ENCODE peak calls at places on chromosome 18, in four cellular contexts. J is upper lobe of left lung; Z is CD8-positive, alpha-beta T cell; M is left ventricle myocardium inferior. T is an unnamed sample.

GRCh38 chr18:12010187-12010802 is 29.0 kb downstream of the IMPA2 start:
- DNase-seq in J (peak), Z (no peak), M (no peak), T (no peak)

GRCh38 chr18:36934884-36935283 is 106.0 kb downstream of the KIAA1328 start:
- DNase-seq in J (no peak), Z (no peak), M (no peak), T (no peak)

GRCh38 chr18:44937985-44938384 is 257.3 kb downstream of the SETBP1 start:
- DNase-seq in J (no peak), Z (no peak), M (no peak), T (no peak)

GRCh38 chr18:11868230-11868629 is 17.0 kb downstream of the CHMP1B start:
- DNase-seq in J (no peak), Z (no peak), M (no peak), T (no peak)

GRCh38 chr18:49858309-49859005 is 45.1 kb upstream of the ACAA2 start:
- DNase-seq in J (peak), Z (peak), M (peak), T (peak)

GRCh38 chr18:49625021-49625691 is 63.3 kb downstream of the LIPG start:
- DNase-seq in J (no peak), Z (no peak), M (no peak), T (no peak)

GRCh38 chr18:14949800-14950415 is 201.9 kb downstream of the ANKRD30B start:
- DNase-seq in J (no peak), Z (no peak), M (no peak), T (no peak)

GRCh38 chr18:4270988-4271387 is 184.1 kb downstream of the DLGAP1 start:
- DNase-seq in J (no peak), Z (no peak), M (no peak), T (no peak)

GRCh38 chr18:72410399-72410798 is 133.7 kb downstream of the CBLN2 start:
- DNase-seq in J (no peak), Z (no peak), M (no peak), T (no peak)

GRCh38 chr18:76450912-76451421 is 44.1 kb downstream of the ZNF516 start:
- DNase-seq in J (peak), Z (no peak), M (peak), T (peak)

GRCh38 chr18:36655074-36655473 is 173.7 kb downstream of the TPGS2 start:
- DNase-seq in J (no peak), Z (no peak), M (no peak), T (no peak)

GRCh38 chr18:44781890-44782289 is 101.2 kb downstream of the SETBP1 start:
- DNase-seq in J (no peak), Z (no peak), M (no peak), T (no peak)

GRCh38 chr18:77617681-77618080 is 368.0 kb downstream of the GALR1 start:
- DNase-seq in J (no peak), Z (no peak), M (no peak), T (no peak)

GRCh38 chr18:45774065-45774521 is 50.1 kb downstream of the SLC14A1 start:
- DNase-seq in J (no peak), Z (peak), M (no peak), T (no peak)

GRCh38 chr18:77366725-77367641 is 117.3 kb downstream of the GALR1 start:
- DNase-seq in J (no peak), Z (no peak), M (no peak), T (no peak)

GRCh38 chr18:25423267-25423666 is 71.3 kb upstream of the ZNF521 start:
- DNase-seq in J (no peak), Z (no peak), M (no peak), T (no peak)

GRCh38 chr18:23302852-23303527 is 150.1 kb upstream of the RIOK3 start:
- DNase-seq in J (no peak), Z (no peak), M (no peak), T (no peak)

GRCh38 chr18:45139478-45139877 is 458.8 kb downstream of the SETBP1 start:
- DNase-seq in J (no peak), Z (no peak), M (no peak), T (no peak)

GRCh38 chr18:8480506-8481328 is 128.5 kb upstream of the RAB12 start:
- DNase-seq in J (no peak), Z (no peak), M (peak), T (peak)

GRCh38 chr18:8839285-8839684 is 133.9 kb downstream of the MTCL1 start:
- DNase-seq in J (peak), Z (no peak), M (peak), T (no peak)

GRCh38 chr18:76378526-76379215 is 116.4 kb downstream of the ZNF516 start:
- DNase-seq in J (no peak), Z (no peak), M (no peak), T (no peak)

GRCh38 chr18:45255142-45255890 is 360.0 kb upstream of the SLC14A2 start:
- DNase-seq in J (no peak), Z (no peak), M (no peak), T (no peak)

GRCh38 chr18:45749918-45750689 is 26.1 kb downstream of the SLC14A1 start:
- DNase-seq in J (no peak), Z (no peak), M (no peak), T (no peak)

GRCh38 chr18:44725300-44726096 is 44.8 kb downstream of the SETBP1 start:
- DNase-seq in J (peak), Z (peak), M (no peak), T (no peak)

GRCh38 chr18:77131652-77132368 is 773 bp downstream of the MBP start:
- DNase-seq in J (peak), Z (no peak), M (peak), T (no peak)

GRCh38 chr18:39414009-39414700 is 1848.6 kb upstream of the CELF4 start:
- DNase-seq in J (no peak), Z (no peak), M (no peak), T (no peak)

GRCh38 chr18:43935051-43935412 is 657.7 kb upstream of the SYT4 start:
- DNase-seq in J (no peak), Z (no peak), M (no peak), T (no peak)

GRCh38 chr18:72867721-72868665 is at the start of gene NETO1:
- DNase-seq in J (no peak), Z (no peak), M (no peak), T (no peak)

GRCh38 chr18:470661-471501 is 29.6 kb downstream of the COLEC12 start:
- DNase-seq in J (no peak), Z (no peak), M (no peak), T (no peak)

GRCh38 chr18:76573325-76574025 is 78.4 kb upstream of the ZNF516 start:
- DNase-seq in J (no peak), Z (no peak), M (no peak), T (no peak)

GRCh38 chr18:78393463-78393862 is 586.2 kb upstream of the SALL3 start:
- DNase-seq in J (no peak), Z (no peak), M (no peak), T (no peak)

GRCh38 chr18:61602836-61603235 is 269.6 kb downstream of the CDH20 start:
- DNase-seq in J (no peak), Z (no peak), M (no peak), T (no peak)

GRCh38 chr18:49723648-49724180 is 89.6 kb downstream of the ACAA2 start:
- DNase-seq in J (no peak), Z (no peak), M (no peak), T (no peak)

GRCh38 chr18:26082475-26082874 is 7.9 kb downstream of the SS18 start:
- DNase-seq in J (no peak), Z (no peak), M (no peak), T (no peak)

GRCh38 chr18:28075501-28075900 is 101.4 kb downstream of the CDH2 start:
- DNase-seq in J (no peak), Z (no peak), M (no peak), T (no peak)

GRCh38 chr18:55401638-55402191 is 186.3 kb downstream of the TCF4 start:
- DNase-seq in J (no peak), Z (no peak), M (no peak), T (peak)

DNA sequence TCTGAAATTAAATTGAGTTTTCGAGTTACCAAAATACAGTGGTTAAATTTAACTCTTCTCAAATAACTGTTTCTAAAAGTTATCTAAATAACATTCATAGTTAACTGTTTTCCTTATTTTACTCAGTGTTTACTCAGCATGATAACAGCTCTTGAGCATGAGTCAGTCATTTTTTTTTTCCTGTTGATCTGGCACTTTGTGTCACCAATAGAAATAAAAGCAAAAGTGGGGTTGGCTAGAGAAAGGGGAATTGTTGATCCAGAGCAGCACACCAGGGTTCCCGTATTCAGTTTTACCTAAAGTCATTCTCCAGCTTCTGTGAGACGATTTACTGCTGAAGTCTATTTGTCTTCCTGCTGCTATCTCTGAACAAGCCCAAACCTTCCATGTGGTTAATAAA is 851.6 kb downstream of the DCC start:
- DNase-seq in J (no peak), Z (no peak), M (no peak), T (no peak)
- H3K4me3 ChIP-seq in J (no peak), Z (no peak), M (no peak), T (no peak)

GRCh38 chr18:70374154-70374553 is 85.3 kb downstream of the SOCS6 start:
- DNase-seq in J (no peak), Z (no peak), M (no peak), T (no peak)

GRCh38 chr18:70372450-70373061 is 83.7 kb downstream of the SOCS6 start:
- DNase-seq in J (no peak), Z (no peak), M (no peak), T (no peak)

GRCh38 chr18:70373062-70373519 is 84.2 kb downstream of the SOCS6 start:
- DNase-seq in J (no peak), Z (no peak), M (no peak), T (no peak)

GRCh38 chr18:70371085-70371735 is 82.4 kb downstream of the SOCS6 start:
- DNase-seq in J (no peak), Z (no peak), M (no peak), T (no peak)

DNA sequence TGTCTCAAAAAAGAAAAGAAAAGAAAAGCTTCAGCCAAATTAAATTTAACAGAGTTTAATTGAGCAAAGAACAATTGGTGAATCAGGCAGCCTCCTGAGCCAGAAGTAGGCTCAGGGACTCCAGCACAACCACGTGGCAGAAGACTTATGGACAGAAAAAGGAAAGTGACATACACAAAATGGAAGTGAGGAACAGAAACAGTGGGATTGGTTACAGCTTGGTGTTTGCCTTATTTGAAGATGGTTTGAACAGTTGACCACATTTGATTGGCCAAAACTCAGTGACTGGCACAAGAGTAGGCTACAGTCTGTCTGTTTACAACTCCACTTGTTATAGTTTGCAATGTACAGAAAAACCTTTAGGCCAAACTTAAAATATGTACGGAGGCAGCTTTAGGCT is 83.1 kb downstream of the SOCS6 start:
- DNase-seq in J (no peak), Z (no peak), M (no peak), T (no peak)
- H3K27ac ChIP-seq in J (no peak), Z (no peak), M (no peak), T (no peak)

GRCh38 chr18:58225101-58225500 is 181.1 kb downstream of the NEDD4L start:
- DNase-seq in J (no peak), Z (no peak), M (no peak), T (no peak)

GRCh38 chr18:58223717-58224424 is 179.8 kb downstream of the NEDD4L start:
- DNase-seq in J (peak), Z (no peak), M (no peak), T (no peak)

GRCh38 chr18:58226476-58226875 is 182.4 kb downstream of the NEDD4L start:
- DNase-seq in J (no peak), Z (no peak), M (no peak), T (no peak)

GRCh38 chr18:58222439-58223125 is 178.6 kb downstream of the NEDD4L start:
- DNase-seq in J (no peak), Z (no peak), M (no peak), T (no peak)

GRCh38 chr18:58224425-58224750 is 180.4 kb downstream of the NEDD4L start:
- DNase-seq in J (no peak), Z (no peak), M (no peak), T (no peak)
- H3K4me3 ChIP-seq in J (no peak), Z (no peak), M (peak), T (no peak)

GRCh38 chr18:74597662-74598349 is at the start of gene ZNF407:
- DNase-seq in J (peak), Z (peak), M (peak), T (peak)
- H3K27ac ChIP-seq in J (peak), Z (peak), M (peak), T (no peak)

GRCh38 chr18:35564795-35565453 is 16.6 kb upstream of the GALNT1 start:
- DNase-seq in J (no peak), Z (no peak), M (no peak), T (no peak)
- H3K4me3 ChIP-seq in J (no peak), Z (no peak), M (no peak), T (no peak)

GRCh38 chr18:48541026-48541746 is 2.4 kb downstream of the CTIF start:
- DNase-seq in J (peak), Z (no peak), M (peak), T (no peak)
- H3K27ac ChIP-seq in J (peak), Z (no peak), M (peak), T (no peak)

GRCh38 chr18:13232971-13233565 is 14.5 kb downstream of the LDLRAD4 start:
- DNase-seq in J (no peak), Z (no peak), M (no peak), T (no peak)
- H3K4me3 ChIP-seq in J (no peak), Z (no peak), M (peak), T (no peak)

GRCh38 chr18:21830533-21830932 is 89.9 kb downstream of the MIB1 start:
- DNase-seq in J (no peak), Z (no peak), M (no peak), T (no peak)
- H3K27ac ChIP-seq in J (no peak), Z (no peak), M (peak), T (no peak)